ENCODE peak calls at places on chromosomes 5 and 9, in seven cellular contexts. W is uterus; R is neuronal stem cell; O is ascending aorta; U is psoas muscle; Q is left lung; I is effector memory CD4-positive, alpha-beta T cell. V is an unnamed sample.

GRCh38 chr9:134136117-134136996 is 475 bp downstream of the WDR5 start:
- DNase-seq in W (peak; percentile 40), R (peak; percentile 24), O (no peak), U (no peak), Q (no peak), I (no peak), V (no peak)

GRCh38 chr5:17425385-17426070 is 72.5 kb upstream of the TAF11L2 start:
- DNase-seq in W (no peak), R (no peak), O (no peak), U (no peak), Q (no peak), I (no peak), V (no peak)

GRCh38 chr9:27524236-27524635 is at the start of gene IFNK:
- DNase-seq in W (no peak), R (no peak), O (no peak), U (no peak), Q (no peak), I (no peak), V (no peak)

GRCh38 chr5:95332179-95332578 is 47.3 kb upstream of the MCTP1 start:
- DNase-seq in W (no peak), R (no peak), O (no peak), U (no peak), Q (no peak), I (no peak), V (no peak)

GRCh38 chr5:139105621-139106071 is 92.5 kb downstream of the SIL1 start:
- DNase-seq in W (no peak), R (peak; percentile 23), O (no peak), U (no peak), Q (no peak), I (no peak), V (no peak)

GRCh38 chr9:119675951-119676350 is 306.7 kb upstream of the BRINP1 start:
- DNase-seq in W (no peak), R (no peak), O (no peak), U (no peak), Q (no peak), I (no peak), V (no peak)

GRCh38 chr5:167489202-167489601 is 802.2 kb upstream of the WWC1 start:
- DNase-seq in W (no peak), R (no peak), O (no peak), U (no peak), Q (no peak), I (no peak), V (no peak)

GRCh38 chr5:132466453-132467291 is 23.9 kb downstream of the IRF1 start:
- DNase-seq in W (no peak), R (no peak), O (no peak), U (peak; percentile 37), Q (peak; percentile 90), I (peak; percentile 66), V (peak; percentile 66)

GRCh38 chr5:106818552-106818951 is 852.2 kb downstream of the EFNA5 start:
- DNase-seq in W (no peak), R (no peak), O (no peak), U (no peak), Q (no peak), I (no peak), V (no peak)

GRCh38 chr5:107874810-107875209 is 204.1 kb upstream of the EFNA5 start:
- DNase-seq in W (no peak), R (no peak), O (no peak), U (no peak), Q (no peak), I (no peak), V (no peak)

GRCh38 chr9:28820741-28821140 is 1247.5 kb upstream of the C9orf72 start:
- DNase-seq in W (no peak), R (no peak), O (no peak), U (no peak), Q (no peak), I (no peak), V (no peak)

GRCh38 chr5:38999037-38999436 is 75.2 kb downstream of the RICTOR start:
- DNase-seq in W (no peak), R (no peak), O (no peak), U (no peak), Q (no peak), I (no peak), V (no peak)

GRCh38 chr5:31911291-31912265 is 262.5 kb downstream of the GOLPH3 start:
- DNase-seq in W (no peak), R (no peak), O (no peak), U (no peak), Q (no peak), I (no peak), V (no peak)

GRCh38 chr5:158590936-158591863 is 508.5 kb downstream of the EBF1 start:
- DNase-seq in W (peak; percentile 19), R (peak; percentile 47), O (peak; percentile 64), U (no peak), Q (no peak), I (no peak), V (no peak)

GRCh38 chr9:71001780-71002386 is 119.5 kb downstream of the TRPM3 start:
- DNase-seq in W (no peak), R (peak; percentile 18), O (no peak), U (no peak), Q (no peak), I (no peak), V (no peak)

GRCh38 chr5:180289433-180289832 is 2.5 kb downstream of the MAPK9 start:
- DNase-seq in W (no peak), R (no peak), O (no peak), U (no peak), Q (no peak), I (no peak), V (no peak)

GRCh38 chr5:140926211-140926902 is at the start of gene PCDHAC1:
- DNase-seq in W (peak; percentile 74), R (peak; percentile 92), O (peak; percentile 78), U (peak; percentile 72), Q (peak; percentile 93), I (no peak), V (peak; percentile 85)
- H3K4me3 ChIP-seq in W (peak within 1 kb of the TSS; percentile 29), R (peak within 1 kb of the TSS; percentile 85), O (peak within 1 kb of the TSS; percentile 55), U (peak within 1 kb of the TSS; percentile 59), Q (peak within 1 kb of the TSS; percentile 37), I (peak within 1 kb of the TSS; percentile 39), V (peak within 1 kb of the TSS; percentile 50)

GRCh38 chr9:130780415-130780814 is 54.6 kb upstream of the ABL1 start:
- DNase-seq in W (no peak), R (no peak), O (no peak), U (no peak), Q (no peak), I (no peak), V (no peak)
- H3K4me1 ChIP-seq in W (peaks cover 21% of the 10 kb centered on the region), R (no peaks in the 10 kb centered on the region), O (peaks cover 4% of the 10 kb centered on the region), U (peaks cover 60% of the 10 kb centered on the region), Q (no peaks in the 10 kb centered on the region), I (no peaks in the 10 kb centered on the region), V (peaks cover 72% of the 10 kb centered on the region)

GRCh38 chr5:134547579-134547978 is 22.1 kb downstream of the JADE2 start:
- DNase-seq in W (peak; percentile 59), R (no peak), O (peak; percentile 86), U (peak; percentile 69), Q (no peak), I (no peak), V (peak; percentile 81)

GRCh38 chr5:134541736-134542376 is 16.4 kb downstream of the JADE2 start:
- DNase-seq in W (peak; percentile 63), R (peak; percentile 85), O (no peak), U (peak; percentile 49), Q (no peak), I (no peak), V (no peak)

GRCh38 chr5:134545070-134545868 is 19.8 kb downstream of the JADE2 start:
- DNase-seq in W (peak; percentile 83), R (no peak), O (peak; percentile 94), U (peak; percentile 85), Q (no peak), I (no peak), V (peak; percentile 94)

GRCh38 chr5:134540747-134541733 is 15.6 kb downstream of the JADE2 start:
- DNase-seq in W (no peak), R (no peak), O (no peak), U (peak; percentile 2), Q (no peak), I (no peak), V (no peak)

DNA sequence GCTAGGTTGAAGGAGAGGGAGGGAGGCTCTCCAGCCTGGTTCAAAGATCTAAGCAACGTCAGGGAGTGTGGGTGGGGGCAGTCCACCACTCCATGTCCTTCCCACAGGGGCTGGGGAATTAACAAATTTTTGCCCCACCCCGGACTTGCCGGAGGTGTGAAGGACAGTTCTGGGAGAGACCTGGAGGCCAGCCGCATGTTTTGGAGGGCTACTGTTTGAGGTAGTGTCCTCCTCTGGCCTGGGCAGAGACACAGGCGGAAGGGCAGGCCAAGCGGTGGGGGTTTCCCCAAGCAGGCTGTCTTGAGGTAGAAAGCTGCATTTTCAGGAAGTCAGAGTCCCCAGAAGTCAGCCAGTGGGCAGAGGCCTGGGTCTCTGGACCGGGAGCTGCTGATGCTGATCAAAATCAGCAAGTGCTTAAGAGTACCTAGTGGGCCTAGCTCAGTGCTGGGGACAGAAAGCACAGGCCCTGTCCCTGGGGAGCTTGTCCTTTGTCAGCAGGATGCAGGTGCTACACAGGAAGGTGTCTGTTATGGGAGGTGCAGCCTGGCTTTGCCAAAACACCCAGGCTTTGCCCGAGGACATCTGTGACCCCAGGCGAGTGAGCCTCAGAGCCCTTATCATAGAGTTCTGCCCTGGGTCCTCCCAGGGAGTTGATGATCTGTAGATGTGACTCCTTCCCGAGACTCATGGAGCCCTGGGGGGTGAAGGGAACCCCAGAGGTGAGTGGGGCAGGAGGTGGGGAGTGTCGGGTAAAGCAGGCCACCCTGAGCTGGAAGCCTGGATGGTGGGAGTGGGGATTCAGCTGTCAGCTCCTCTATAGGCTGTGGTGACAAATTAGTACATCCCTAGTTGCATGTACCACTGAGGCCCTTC is 18.6 kb downstream of the JADE2 start:
- DNase-seq in W (no peak), R (no peak), O (no peak), U (peak; percentile 14), Q (no peak), I (no peak), V (no peak)
- H3K4me3 ChIP-seq in W (no peak overlapping the region), R (no peak overlapping the region), O (no peak overlapping the region), U (no peak overlapping the region), Q (no peak overlapping the region), I (peak overlapping the region; percentile 3), V (no peak overlapping the region)

DNA sequence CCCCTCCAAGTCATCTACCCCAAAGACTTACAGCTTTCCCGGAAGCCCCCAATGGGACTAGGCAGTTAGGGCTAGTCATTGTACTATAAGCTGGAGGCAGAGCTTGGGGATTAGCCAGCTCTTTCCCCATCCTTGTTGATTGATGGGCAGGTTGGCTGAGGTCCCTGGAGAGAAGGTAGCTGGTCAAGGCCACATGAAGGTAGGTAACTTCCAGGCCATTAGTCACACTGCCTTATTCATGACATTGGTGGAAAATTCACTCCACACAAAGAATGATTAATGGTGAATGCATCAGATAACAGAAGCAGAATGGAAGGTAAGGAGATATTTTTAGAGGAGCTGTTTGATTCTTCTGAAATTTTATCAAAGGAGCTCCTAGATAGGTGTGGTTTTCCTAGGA is 49.5 kb upstream of the TGFBR1 start:
- DNase-seq in W (no peak), R (no peak), O (no peak), U (no peak), Q (no peak), I (no peak), V (no peak)
- H3K4me1 ChIP-seq in W (no peaks in the 10 kb centered on the region), R (no peaks in the 10 kb centered on the region), O (no peaks in the 10 kb centered on the region), U (no peaks in the 10 kb centered on the region), Q (peaks cover 3% of the 10 kb centered on the region), I (peaks cover 44% of the 10 kb centered on the region), V (peaks cover 59% of the 10 kb centered on the region)

GRCh38 chr5:101782352-101783087 is 513.6 kb downstream of the SLCO4C1 start:
- DNase-seq in W (no peak), R (peak; percentile 14), O (no peak), U (no peak), Q (no peak), I (no peak), V (no peak)
- H3K4me3 ChIP-seq in W (no peak overlapping the region), R (no peak overlapping the region), O (no peak overlapping the region), U (no peak overlapping the region), Q (no peak overlapping the region), I (no peak overlapping the region), V (no peak overlapping the region)

V was measured in sigmoid colon.